ENCODE peak calls at places on chromosomes 5 and 9, in ten cellular contexts. C is heart left ventricle; U is fibroblast of lung; L is CD8-positive, alpha-beta T cell; M is foreskin keratinocyte; O is tibial artery; P is endodermal cell; V is mammary epithelial cell; K is stomach; E is transverse colon. J is an unnamed sample. For H3K4me1, the result is how much of the 10 kb centered on the place peaks cover.

GRCh38 chr9:129071526-129072131 is 9.3 kb upstream of the DOLPP1 start:
- DNase-seq in C (no peak), U (no peak), L (peak), M (no peak), O (no peak), P (peak), V (no peak), K (peak), E (peak), J (no peak)

GRCh38 chr5:28403846-28404245 is 1365.5 kb upstream of the CDH9 start:
- DNase-seq in C (no peak), U (peak), L (no peak), M (peak), O (no peak), P (peak), V (peak), K (no peak), E (no peak), J (no peak)

GRCh38 chr5:121630402-121630801 is 221.3 kb upstream of the FTMT start:
- DNase-seq in C (no peak), U (no peak), L (no peak), M (peak), O (no peak), P (peak), V (peak), K (no peak), E (no peak), J (no peak)

GRCh38 chr9:74630228-74630627 is 133.1 kb downstream of the RORB start:
- DNase-seq in C (no peak), U (no peak), L (no peak), M (no peak), O (no peak), P (no peak), V (no peak), K (no peak), E (no peak), J (no peak)

GRCh38 chr5:15669826-15670225 is 169.8 kb downstream of the FBXL7 start:
- DNase-seq in C (no peak), U (no peak), L (no peak), M (no peak), O (no peak), P (no peak), V (no peak), K (no peak), E (no peak), J (no peak)

GRCh38 chr9:38127271-38127839 is 58.3 kb upstream of the SHB start:
- DNase-seq in C (no peak), U (no peak), L (no peak), M (no peak), O (no peak), P (no peak), V (no peak), K (no peak), E (no peak), J (no peak)

GRCh38 chr9:128818839-128819715 is 777 bp downstream of the ENDOG start:
- DNase-seq in C (peak), U (no peak), L (peak), M (peak), O (no peak), P (peak), V (peak), K (peak), E (peak), J (peak)

GRCh38 chr5:90356612-90357011 is 52.9 kb downstream of the CETN3 start:
- DNase-seq in C (no peak), U (peak), L (no peak), M (no peak), O (no peak), P (no peak), V (no peak), K (no peak), E (no peak), J (no peak)

GRCh38 chr9:133419005-133419404 is 1.2 kb upstream of the REXO4 start:
- DNase-seq in C (no peak), U (no peak), L (no peak), M (peak), O (no peak), P (peak), V (no peak), K (no peak), E (peak), J (no peak)

GRCh38 chr5:53407373-53407772 is 73.1 kb upstream of the FST start:
- DNase-seq in C (no peak), U (peak), L (no peak), M (peak), O (no peak), P (no peak), V (peak), K (no peak), E (no peak), J (no peak)

GRCh38 chr9:8062459-8062858 is 262.9 kb upstream of the DMAC1 start:
- DNase-seq in C (no peak), U (no peak), L (no peak), M (no peak), O (no peak), P (no peak), V (no peak), K (no peak), E (no peak), J (no peak)

GRCh38 chr5:117652001-117652639 is 1077.5 kb upstream of the SEMA6A start:
- DNase-seq in C (no peak), U (no peak), L (no peak), M (no peak), O (no peak), P (no peak), V (no peak), K (no peak), E (no peak), J (no peak)

GRCh38 chr5:150166193-150167162 is at the start of gene CDX1:
- DNase-seq in C (no peak), U (no peak), L (no peak), M (no peak), O (no peak), P (peak), V (no peak), K (no peak), E (peak), J (no peak)

GRCh38 chr5:157593036-157593435 is 17.5 kb upstream of the ADAM19 start:
- DNase-seq in C (no peak), U (no peak), L (no peak), M (no peak), O (no peak), P (no peak), V (no peak), K (no peak), E (no peak), J (no peak)

GRCh38 chr5:133610489-133611356 is 1.6 kb downstream of the FSTL4 start:
- DNase-seq in C (peak), U (peak), L (no peak), M (peak), O (no peak), P (peak), V (peak), K (peak), E (peak), J (peak)

GRCh38 chr5:32109236-32109635 is 64.9 kb downstream of the GOLPH3 start:
- DNase-seq in C (no peak), U (peak), L (no peak), M (no peak), O (no peak), P (no peak), V (no peak), K (no peak), E (no peak), J (no peak)

GRCh38 chr9:93908591-93909241 is 46.4 kb downstream of the BARX1 start:
- DNase-seq in C (peak), U (no peak), L (no peak), M (no peak), O (no peak), P (no peak), V (no peak), K (peak), E (no peak), J (no peak)

GRCh38 chr9:2461886-2462285 is 159.7 kb upstream of the VLDLR start:
- DNase-seq in C (no peak), U (peak), L (no peak), M (no peak), O (no peak), P (no peak), V (no peak), K (no peak), E (no peak), J (no peak)

GRCh38 chr5:144205141-144205551 is 34.5 kb downstream of the KCTD16 start:
- DNase-seq in C (no peak), U (peak), L (no peak), M (no peak), O (peak), P (peak), V (no peak), K (no peak), E (no peak), J (peak)

GRCh38 chr9:91059713-91060112 is 258.1 kb downstream of the SYK start:
- DNase-seq in C (no peak), U (no peak), L (no peak), M (no peak), O (no peak), P (no peak), V (peak), K (no peak), E (no peak), J (no peak)

GRCh38 chr5:112848116-112848811 is 12.8 kb upstream of the SRP19 start:
- DNase-seq in C (no peak), U (peak), L (no peak), M (peak), O (no peak), P (peak), V (peak), K (no peak), E (no peak), J (no peak)

GRCh38 chr9:130997925-130998595 is 10.9 kb upstream of the LAMC3 start:
- DNase-seq in C (peak), U (peak), L (no peak), M (peak), O (no peak), P (peak), V (peak), K (peak), E (peak), J (peak)

DNA sequence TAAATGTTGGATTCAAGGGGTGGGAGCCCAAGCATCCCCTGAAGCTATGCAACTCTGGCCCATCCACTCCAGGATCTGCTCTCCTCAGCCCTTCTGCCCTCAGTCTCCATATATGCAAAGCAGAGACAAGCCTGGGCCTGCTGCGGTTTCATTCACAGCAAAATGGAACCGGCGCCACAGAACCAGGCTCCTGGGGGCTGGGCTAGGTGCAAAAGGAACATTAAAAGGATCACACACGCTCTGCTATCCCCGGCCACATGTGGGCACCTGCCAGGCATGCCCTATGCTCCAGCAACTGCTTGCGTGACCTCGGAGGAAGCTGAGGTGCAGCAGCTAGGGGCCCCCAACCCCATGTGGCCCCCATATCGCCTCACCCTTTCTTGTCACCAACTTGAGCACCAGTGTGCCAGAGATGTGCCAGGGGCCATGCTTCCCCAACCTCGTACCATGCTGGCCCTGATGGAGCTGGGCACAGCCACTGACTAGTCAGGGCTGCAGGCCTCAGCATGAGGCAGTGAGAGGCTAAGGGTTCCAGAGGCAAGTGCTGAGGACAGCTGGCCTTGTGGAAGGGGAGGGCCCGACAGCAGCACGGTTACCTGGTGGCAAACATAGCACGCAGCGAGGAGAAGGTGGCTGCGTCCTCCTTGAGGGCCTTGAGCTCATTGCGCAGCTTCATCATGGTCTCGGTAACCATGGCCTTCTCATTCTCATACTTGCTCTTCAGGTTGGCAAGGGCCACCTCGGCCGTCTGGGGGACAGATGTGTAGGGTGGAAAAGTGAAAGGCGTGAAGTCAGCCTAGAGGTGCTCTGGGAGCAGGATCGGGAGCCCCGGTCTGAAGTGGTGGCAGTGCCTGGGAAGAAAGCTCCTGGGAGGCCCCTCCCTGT is 47.2 kb downstream of the BICD2 start:
- DNase-seq in C (peak), U (no peak), L (no peak), M (no peak), O (no peak), P (no peak), V (no peak), K (no peak), E (peak), J (no peak)
- H3K4me1 ChIP-seq in C (under half), U (under half), L (under half), M (under half), O (under half), P (under half), V (under half), K (under half), E (under half), J (under half)

DNA sequence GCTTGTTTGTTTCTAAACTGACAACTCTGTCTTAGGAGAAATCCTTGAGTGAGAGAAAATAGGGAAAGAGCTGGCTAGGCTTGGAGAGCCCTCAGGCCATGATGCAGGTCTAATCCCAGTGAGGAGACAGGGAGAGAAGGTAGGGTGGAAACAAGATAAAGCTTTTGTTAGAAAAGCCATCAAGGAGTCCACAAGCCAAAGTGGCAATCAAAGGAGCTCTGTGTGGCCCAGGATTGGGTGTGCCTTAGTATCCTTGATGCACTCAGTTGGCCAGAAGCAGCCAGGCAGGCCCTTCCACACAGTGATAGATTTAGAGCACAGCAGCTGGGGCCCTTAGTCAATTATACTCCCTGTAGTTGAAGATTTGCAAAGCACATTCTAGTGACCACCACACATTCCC is 73.9 kb downstream of the ALDH7A1 start:
- DNase-seq in C (no peak), U (no peak), L (no peak), M (no peak), O (no peak), P (peak), V (no peak), K (no peak), E (no peak), J (no peak)
- H3K27ac ChIP-seq in C (no peak), U (no peak), L (no peak), M (no peak), O (no peak), P (no peak), V (no peak), K (no peak), E (peak), J (no peak)

DNA sequence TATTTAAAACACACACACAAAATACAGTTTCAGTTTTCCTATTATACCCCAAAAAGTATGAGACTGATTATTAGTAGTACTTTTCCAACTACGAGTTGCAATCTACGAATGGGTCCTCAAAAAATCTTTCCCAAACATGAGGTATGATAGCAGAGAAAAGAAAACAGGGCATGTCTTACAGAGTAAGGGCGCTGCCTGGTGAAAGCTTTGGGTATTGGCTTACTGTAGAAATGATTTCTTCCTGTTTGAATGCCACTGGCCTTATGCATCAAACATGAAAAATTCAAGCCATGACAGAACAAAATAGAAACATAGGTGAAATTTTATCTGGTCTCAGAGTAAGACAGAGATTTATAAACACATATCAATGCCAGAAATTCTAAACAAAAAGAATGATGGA is 448.0 kb downstream of the SPOCK1 start:
- DNase-seq in C (no peak), U (no peak), L (no peak), M (peak), O (no peak), P (peak), V (peak), K (no peak), E (no peak), J (no peak)
- TF ChIP-seq CTCF in C (peak), U (no peak), L (no peak), M (peak), O (no peak), P (peak), V (peak), K (no peak), E (no peak), J (no peak)

DNA sequence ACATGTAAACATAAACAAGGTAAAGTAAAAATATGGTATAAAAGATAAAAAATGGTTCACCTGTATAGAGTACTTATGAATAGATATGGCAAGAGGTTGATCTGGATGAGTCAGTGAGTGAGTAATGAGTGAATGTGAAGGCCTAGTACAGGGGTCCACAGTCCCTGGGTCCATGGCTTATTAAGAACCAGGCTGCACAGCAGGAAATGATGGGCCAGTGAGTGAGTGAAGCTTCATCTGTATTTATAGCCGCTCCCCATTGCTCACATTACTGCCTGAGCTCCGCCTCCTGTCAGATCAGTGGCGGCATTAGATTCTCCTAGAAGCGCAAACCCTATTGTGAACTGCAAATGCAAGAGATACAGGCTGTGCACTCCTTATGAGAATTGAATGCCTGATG is 307.7 kb upstream of the ZNF608 start:
- DNase-seq in C (no peak), U (peak), L (no peak), M (peak), O (no peak), P (no peak), V (peak), K (no peak), E (no peak), J (no peak)
- H3K4me1 ChIP-seq in C (under half), U (under half), L (under half), M (under half), O (under half), P (under half), V (under half), K (under half), E (under half), J (under half)

GRCh38 chr5:75659791-75660453 is 48.7 kb downstream of the ANKDD1B start:
- DNase-seq in C (no peak), U (no peak), L (no peak), M (peak), O (no peak), P (no peak), V (no peak), K (no peak), E (no peak), J (no peak)

GRCh38 chr5:75651575-75651974 is 40.3 kb downstream of the ANKDD1B start:
- DNase-seq in C (no peak), U (no peak), L (no peak), M (peak), O (no peak), P (no peak), V (no peak), K (no peak), E (no peak), J (no peak)

GRCh38 chr5:75656311-75657003 is 45.2 kb downstream of the ANKDD1B start:
- DNase-seq in C (no peak), U (peak), L (no peak), M (peak), O (no peak), P (no peak), V (peak), K (no peak), E (no peak), J (peak)

DNA sequence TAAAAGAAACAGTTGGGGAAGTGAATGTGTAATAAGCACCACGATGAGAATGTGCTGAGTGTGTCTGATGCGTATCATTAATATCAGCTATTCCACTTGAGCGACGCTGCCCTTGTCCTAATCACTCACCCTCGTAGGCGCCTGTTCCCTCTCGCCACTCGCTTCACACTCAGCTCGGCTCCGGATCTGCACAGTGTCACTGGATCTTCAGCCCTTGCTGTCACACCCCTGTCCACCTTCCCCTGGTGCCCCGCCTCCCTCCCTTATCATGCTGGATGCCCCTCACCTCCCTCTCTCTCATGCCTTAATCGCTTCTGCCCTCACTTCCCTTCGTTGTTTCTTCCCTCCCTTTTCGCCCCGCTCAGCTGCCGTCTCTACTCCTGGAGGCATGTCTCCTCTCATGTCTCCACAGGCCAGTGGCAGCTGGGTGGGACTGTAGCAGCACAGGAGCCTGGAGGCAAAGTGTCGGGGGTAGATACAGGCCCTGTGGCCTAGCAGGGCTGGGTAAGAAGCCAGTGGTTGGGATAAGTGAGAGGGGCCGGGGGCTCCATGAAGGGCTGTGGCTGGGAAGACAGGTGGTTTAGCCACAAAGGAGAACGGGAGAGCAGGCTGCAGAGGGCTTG is 43.6 kb downstream of the ANKDD1B start:
- DNase-seq in C (no peak), U (no peak), L (no peak), M (no peak), O (no peak), P (no peak), V (no peak), K (no peak), E (no peak), J (no peak)
- H3K27ac ChIP-seq in C (no peak), U (no peak), L (no peak), M (no peak), O (no peak), P (no peak), V (no peak), K (no peak), E (no peak), J (no peak)

GRCh38 chr5:93790401-93790800 is 49.0 kb upstream of the POU5F2 start:
- DNase-seq in C (no peak), U (peak), L (no peak), M (peak), O (no peak), P (no peak), V (peak), K (no peak), E (no peak), J (no peak)

GRCh38 chr5:93794954-93795353 is 53.6 kb upstream of the POU5F2 start:
- DNase-seq in C (no peak), U (no peak), L (no peak), M (no peak), O (no peak), P (peak), V (no peak), K (no peak), E (no peak), J (no peak)

GRCh38 chr5:93789173-93790070 is 48.0 kb upstream of the POU5F2 start:
- DNase-seq in C (no peak), U (peak), L (no peak), M (peak), O (no peak), P (no peak), V (peak), K (no peak), E (no peak), J (no peak)

GRCh38 chr5:93793159-93793781 is 51.9 kb upstream of the POU5F2 start:
- DNase-seq in C (no peak), U (no peak), L (no peak), M (peak), O (no peak), P (no peak), V (peak), K (no peak), E (no peak), J (no peak)

GRCh38 chr5:93791520-93791972 is 50.1 kb upstream of the POU5F2 start:
- DNase-seq in C (no peak), U (no peak), L (no peak), M (no peak), O (no peak), P (no peak), V (no peak), K (no peak), E (no peak), J (no peak)
- TF ChIP-seq CTCF in C (no peak), U (peak), L (no peak), M (no peak), O (no peak), P (no peak), V (no peak), K (no peak), E (no peak), J (no peak)